ENCODE peak calls at places on chromosome 3, in six cellular contexts. One of them, this sample, is unnamed.
A peak's percentile ranks its signal among the peaks of the same experiment; 100 is the strongest.

GRCh38 chr3:157204880-157205279 is 44.9 kb upstream of the CCNL1 start:
- DNase-seq in H1: no peak
- DNase-seq in H9: no peak
- DNase-seq in neuronal stem cell: no peak
- DNase-seq in IMR-90: no peak
- DNase-seq in trophoblast cell: no peak
- DNase-seq in this sample: no peak

GRCh38 chr3:196159952-196160804 is 51.0 kb downstream of the ZDHHC19 start:
- DNase-seq in H1: no peak
- DNase-seq in H9: peak; percentile 69
- DNase-seq in neuronal stem cell: no peak
- DNase-seq in IMR-90: peak; percentile 93
- DNase-seq in trophoblast cell: peak; percentile 31
- DNase-seq in this sample: peak; percentile 46

GRCh38 chr3:134353831-134354611 is 20.2 kb downstream of the AMOTL2 start:
- DNase-seq in H1: no peak
- DNase-seq in H9: no peak
- DNase-seq in neuronal stem cell: no peak
- DNase-seq in IMR-90: no peak
- DNase-seq in trophoblast cell: no peak
- DNase-seq in this sample: no peak

GRCh38 chr3:187992609-187993008 is 161.3 kb upstream of the LPP start:
- DNase-seq in H1: no peak
- DNase-seq in H9: no peak
- DNase-seq in neuronal stem cell: no peak
- DNase-seq in IMR-90: no peak
- DNase-seq in trophoblast cell: no peak
- DNase-seq in this sample: no peak

GRCh38 chr3:195180490-195181106 is 90.4 kb downstream of the XXYLT1 start:
- DNase-seq in H1: no peak
- DNase-seq in H9: no peak
- DNase-seq in neuronal stem cell: no peak
- DNase-seq in IMR-90: no peak
- DNase-seq in trophoblast cell: no peak
- DNase-seq in this sample: peak; percentile 44

GRCh38 chr3:51715231-51716058 is 8.6 kb downstream of the GRM2 start:
- DNase-seq in H1: no peak
- DNase-seq in H9: no peak
- DNase-seq in neuronal stem cell: no peak
- DNase-seq in IMR-90: no peak
- DNase-seq in trophoblast cell: no peak
- DNase-seq in this sample: no peak

GRCh38 chr3:193590088-193590856 is 2.7 kb upstream of the OPA1 start:
- DNase-seq in H1: no peak
- DNase-seq in H9: no peak
- DNase-seq in neuronal stem cell: no peak
- DNase-seq in IMR-90: peak; percentile 65
- DNase-seq in trophoblast cell: no peak
- DNase-seq in this sample: peak; percentile 84

GRCh38 chr3:105791919-105792786 is 76.7 kb downstream of the CBLB start:
- DNase-seq in H1: no peak
- DNase-seq in H9: no peak
- DNase-seq in neuronal stem cell: no peak
- DNase-seq in IMR-90: peak; percentile 96
- DNase-seq in trophoblast cell: peak; percentile 64
- DNase-seq in this sample: peak; percentile 99

GRCh38 chr3:129316121-129317013 is 37.7 kb downstream of the HMCES start:
- DNase-seq in H1: no peak
- DNase-seq in H9: peak; percentile 81
- DNase-seq in neuronal stem cell: peak; percentile 90
- DNase-seq in IMR-90: peak; percentile 76
- DNase-seq in trophoblast cell: peak; percentile 90
- DNase-seq in this sample: peak; percentile 88

GRCh38 chr3:156478931-156479330 is 76.0 kb downstream of the SSR3 start:
- DNase-seq in H1: no peak
- DNase-seq in H9: no peak
- DNase-seq in neuronal stem cell: no peak
- DNase-seq in IMR-90: no peak
- DNase-seq in trophoblast cell: no peak
- DNase-seq in this sample: no peak

DNA sequence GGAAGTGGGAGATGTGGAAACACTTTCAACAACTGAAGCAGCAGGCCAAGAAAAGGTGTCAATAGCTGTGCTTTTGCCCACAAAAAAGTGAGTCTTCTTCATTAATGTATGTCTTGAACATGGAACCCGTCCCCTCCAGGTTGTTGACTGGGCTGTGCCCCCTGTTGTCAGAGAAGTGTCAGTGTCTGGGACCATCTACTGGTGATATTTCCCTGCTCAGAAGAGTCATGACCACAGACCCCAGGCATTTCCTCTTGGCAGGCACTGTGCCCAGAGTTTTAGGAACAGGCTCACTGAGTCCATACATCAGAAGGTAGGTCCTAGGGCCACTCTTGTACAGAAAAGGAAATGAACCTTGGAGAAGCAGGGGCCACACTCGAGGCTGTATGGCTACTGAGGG is 54.8 kb upstream of the LARS2 start:
- DNase-seq in H1: no peak
- DNase-seq in H9: no peak
- DNase-seq in neuronal stem cell: no peak
- DNase-seq in IMR-90: peak; percentile 20
- DNase-seq in trophoblast cell: no peak
- DNase-seq in this sample: no peak
- H2BK5ac ChIP-seq in H1: no peak overlapping the region
- H2BK5ac ChIP-seq in H9: no peak overlapping the region
- H2BK5ac ChIP-seq in neuronal stem cell: no peak overlapping the region
- H2BK5ac ChIP-seq in IMR-90: no peak overlapping the region
- H2BK5ac ChIP-seq in trophoblast cell: no peak overlapping the region
- H2BK5ac ChIP-seq in this sample: no peak overlapping the region

GRCh38 chr3:32570426-32571191 is at the start of gene DYNC1LI1:
- DNase-seq in H1: peak; percentile 74
- DNase-seq in H9: peak; percentile 96
- DNase-seq in neuronal stem cell: peak; percentile 94
- DNase-seq in IMR-90: peak; percentile 87
- DNase-seq in trophoblast cell: peak; percentile 95
- DNase-seq in this sample: peak; percentile 91
- H4K8ac ChIP-seq in H1: peak within 1 kb of the TSS; percentile 94
- H4K8ac ChIP-seq in H9: no peak within 1 kb of the TSS
- H4K8ac ChIP-seq in neuronal stem cell: peak within 1 kb of the TSS; percentile 99
- H4K8ac ChIP-seq in IMR-90: peak within 1 kb of the TSS; percentile 99
- H4K8ac ChIP-seq in trophoblast cell: peak within 1 kb of the TSS; percentile 92
- H4K8ac ChIP-seq in this sample: peak within 1 kb of the TSS; percentile 100

GRCh38 chr3:44647771-44648170 is 761 bp upstream of the ZNF35 start:
- DNase-seq in H1: no peak
- DNase-seq in H9: no peak
- DNase-seq in neuronal stem cell: no peak
- DNase-seq in IMR-90: no peak
- DNase-seq in trophoblast cell: no peak
- DNase-seq in this sample: no peak

GRCh38 chr3:44648564-44649229 is at the start of gene ZNF35:
- DNase-seq in H1: peak; percentile 77
- DNase-seq in H9: peak; percentile 92
- DNase-seq in neuronal stem cell: peak; percentile 85
- DNase-seq in IMR-90: peak; percentile 92
- DNase-seq in trophoblast cell: peak; percentile 14
- DNase-seq in this sample: peak; percentile 91

GRCh38 chr3:44642337-44642736 is 6.2 kb upstream of the ZNF35 start:
- DNase-seq in H1: no peak
- DNase-seq in H9: no peak
- DNase-seq in neuronal stem cell: no peak
- DNase-seq in IMR-90: no peak
- DNase-seq in trophoblast cell: no peak
- DNase-seq in this sample: no peak

GRCh38 chr3:44643024-44643423 is 5.5 kb upstream of the ZNF35 start:
- DNase-seq in H1: no peak
- DNase-seq in H9: no peak
- DNase-seq in neuronal stem cell: no peak
- DNase-seq in IMR-90: no peak
- DNase-seq in trophoblast cell: no peak
- DNase-seq in this sample: no peak
- H3K9me3 ChIP-seq in H1: peaks cover 42% of the 10 kb centered on the region
- H3K9me3 ChIP-seq in H9: peaks cover 27% of the 10 kb centered on the region
- H3K9me3 ChIP-seq in neuronal stem cell: peaks cover 28% of the 10 kb centered on the region
- H3K9me3 ChIP-seq in IMR-90: peaks cover 38% of the 10 kb centered on the region
- H3K9me3 ChIP-seq in trophoblast cell: no peaks in the 10 kb centered on the region
- H3K9me3 ChIP-seq in this sample: peaks cover 64% of the 10 kb centered on the region

DNA sequence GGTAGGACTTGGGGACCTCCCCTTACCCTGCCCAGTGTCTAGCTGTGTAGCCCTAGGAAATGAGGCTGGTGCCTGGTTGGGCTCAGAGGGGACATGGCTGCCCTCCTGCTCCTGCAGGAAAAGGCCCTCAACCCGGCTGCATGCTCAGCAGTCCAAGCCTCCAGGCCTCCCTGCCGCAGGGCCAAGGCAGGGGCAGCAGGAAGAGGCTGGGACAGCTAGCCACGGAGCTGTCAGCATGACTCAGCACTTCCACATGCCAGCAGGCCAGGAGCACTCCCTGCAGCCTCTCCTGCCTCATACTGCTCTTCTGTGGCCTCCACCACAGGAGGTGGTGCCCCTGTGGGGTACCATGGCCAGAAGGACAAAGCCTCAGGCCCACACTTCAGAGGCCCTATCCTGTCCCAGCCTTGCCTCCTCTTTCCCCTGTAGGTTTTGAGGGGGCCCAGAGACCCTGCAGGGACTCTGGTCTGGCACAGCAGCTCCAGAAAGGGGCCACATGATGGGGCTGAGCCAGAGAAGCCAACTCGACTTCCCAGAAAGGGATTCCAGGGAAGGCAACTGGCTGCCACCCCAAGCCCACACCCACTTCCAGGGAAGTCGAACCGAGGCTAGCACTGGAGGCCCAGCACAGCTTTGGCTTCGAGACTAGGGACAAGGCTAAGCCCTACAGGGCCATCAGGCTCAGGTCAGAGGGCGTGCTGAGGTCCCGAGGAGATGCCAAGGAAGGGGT is 19.5 kb downstream of the TKT start:
- DNase-seq in H1: no peak
- DNase-seq in H9: peak; percentile 66
- DNase-seq in neuronal stem cell: no peak
- DNase-seq in IMR-90: peak; percentile 93
- DNase-seq in trophoblast cell: peak; percentile 85
- DNase-seq in this sample: peak; percentile 91
- H2BK5ac ChIP-seq in H1: peak overlapping the region; percentile 93
- H2BK5ac ChIP-seq in H9: no peak overlapping the region
- H2BK5ac ChIP-seq in neuronal stem cell: no peak overlapping the region
- H2BK5ac ChIP-seq in IMR-90: peak overlapping the region; percentile 99
- H2BK5ac ChIP-seq in trophoblast cell: peak overlapping the region; percentile 82
- H2BK5ac ChIP-seq in this sample: peak overlapping the region; percentile 3

DNA sequence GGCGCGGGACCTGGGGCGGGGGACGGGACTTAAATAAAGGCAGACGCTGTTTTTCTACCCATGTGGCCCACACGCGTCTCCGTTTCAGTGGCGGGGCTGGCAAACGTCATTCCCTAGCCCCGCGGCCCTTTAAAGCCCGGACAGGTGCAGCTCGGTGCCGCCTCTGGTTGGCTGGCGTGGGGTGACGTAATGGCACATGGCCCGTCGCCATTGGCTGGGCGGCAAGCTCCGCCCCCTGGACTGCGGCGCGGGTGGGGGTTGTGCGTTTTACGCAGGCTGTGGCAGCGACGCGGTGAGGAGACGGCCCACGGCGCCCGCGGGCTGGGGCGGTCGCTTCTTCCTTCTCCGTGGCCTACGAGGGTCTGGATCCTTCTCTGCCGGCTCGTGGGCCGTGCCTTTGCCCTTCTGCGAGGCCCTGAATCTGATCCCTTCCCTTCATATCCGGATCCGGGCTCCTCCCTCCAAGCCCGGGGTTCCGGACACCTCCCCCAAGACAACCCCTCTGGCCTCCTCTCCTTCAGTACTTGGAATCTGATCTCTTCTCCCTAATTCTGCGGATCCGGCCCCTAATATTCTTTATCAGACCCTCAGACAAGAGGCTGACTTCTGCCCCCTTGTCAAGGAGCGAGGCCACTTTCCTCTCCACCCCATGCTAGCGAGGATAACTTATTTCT is at the start of gene CRELD1:
- DNase-seq in H1: no peak
- DNase-seq in H9: peak; percentile 95
- DNase-seq in neuronal stem cell: peak; percentile 87
- DNase-seq in IMR-90: peak; percentile 86
- DNase-seq in trophoblast cell: peak; percentile 96
- DNase-seq in this sample: peak; percentile 91
- H4K8ac ChIP-seq in H1: peak within 1 kb of the TSS; percentile 99
- H4K8ac ChIP-seq in H9: no peak within 1 kb of the TSS
- H4K8ac ChIP-seq in neuronal stem cell: peak within 1 kb of the TSS; percentile 9
- H4K8ac ChIP-seq in IMR-90: peak within 1 kb of the TSS; percentile 74
- H4K8ac ChIP-seq in trophoblast cell: peak within 1 kb of the TSS; percentile 80
- H4K8ac ChIP-seq in this sample: peak within 1 kb of the TSS; percentile 91

GRCh38 chr3:81741214-81741613 is 20.2 kb downstream of the GBE1 start:
- DNase-seq in H1: no peak
- DNase-seq in H9: no peak
- DNase-seq in neuronal stem cell: no peak
- DNase-seq in IMR-90: peak; percentile 73
- DNase-seq in trophoblast cell: no peak
- DNase-seq in this sample: peak; percentile 63

GRCh38 chr3:81742581-81742980 is 18.9 kb downstream of the GBE1 start:
- DNase-seq in H1: no peak
- DNase-seq in H9: no peak
- DNase-seq in neuronal stem cell: no peak
- DNase-seq in IMR-90: no peak
- DNase-seq in trophoblast cell: peak; percentile 95
- DNase-seq in this sample: no peak

GRCh38 chr3:81744366-81744765 is 17.1 kb downstream of the GBE1 start:
- DNase-seq in H1: no peak
- DNase-seq in H9: no peak
- DNase-seq in neuronal stem cell: no peak
- DNase-seq in IMR-90: peak; percentile 95
- DNase-seq in trophoblast cell: peak; percentile 90
- DNase-seq in this sample: peak; percentile 93

GRCh38 chr3:81740731-81741130 is 20.7 kb downstream of the GBE1 start:
- DNase-seq in H1: no peak
- DNase-seq in H9: no peak
- DNase-seq in neuronal stem cell: no peak
- DNase-seq in IMR-90: no peak
- DNase-seq in trophoblast cell: no peak
- DNase-seq in this sample: no peak

GRCh38 chr3:81743096-81744025 is 18.1 kb downstream of the GBE1 start:
- DNase-seq in H1: no peak
- DNase-seq in H9: no peak
- DNase-seq in neuronal stem cell: no peak
- DNase-seq in IMR-90: peak; percentile 98
- DNase-seq in trophoblast cell: peak; percentile 93
- DNase-seq in this sample: peak; percentile 96
- H3K9me3 ChIP-seq in H1: no peaks in the 10 kb centered on the region
- H3K9me3 ChIP-seq in H9: no peaks in the 10 kb centered on the region
- H3K9me3 ChIP-seq in neuronal stem cell: no peaks in the 10 kb centered on the region
- H3K9me3 ChIP-seq in IMR-90: no peaks in the 10 kb centered on the region
- H3K9me3 ChIP-seq in trophoblast cell: no peaks in the 10 kb centered on the region
- H3K9me3 ChIP-seq in this sample: no peaks in the 10 kb centered on the region

GRCh38 chr3:72624656-72625055 is 223.6 kb downstream of the SHQ1 start:
- DNase-seq in H1: no peak
- DNase-seq in H9: no peak
- DNase-seq in neuronal stem cell: no peak
- DNase-seq in IMR-90: no peak
- DNase-seq in trophoblast cell: no peak
- DNase-seq in this sample: no peak
- H2BK5ac ChIP-seq in H1: no peak overlapping the region
- H2BK5ac ChIP-seq in H9: no peak overlapping the region
- H2BK5ac ChIP-seq in neuronal stem cell: no peak overlapping the region
- H2BK5ac ChIP-seq in IMR-90: no peak overlapping the region
- H2BK5ac ChIP-seq in trophoblast cell: no peak overlapping the region
- H2BK5ac ChIP-seq in this sample: no peak overlapping the region

GRCh38 chr3:177195941-177196472 is 1.3 kb downstream of the TBL1XR1 start:
- DNase-seq in H1: no peak
- DNase-seq in H9: no peak
- DNase-seq in neuronal stem cell: peak; percentile 20
- DNase-seq in IMR-90: no peak
- DNase-seq in trophoblast cell: peak; percentile 46
- DNase-seq in this sample: peak; percentile 19
- H4K8ac ChIP-seq in H1: peak overlapping the region; percentile 95
- H4K8ac ChIP-seq in H9: no peak overlapping the region
- H4K8ac ChIP-seq in neuronal stem cell: no peak overlapping the region
- H4K8ac ChIP-seq in IMR-90: peak overlapping the region; percentile 85
- H4K8ac ChIP-seq in trophoblast cell: peak overlapping the region; percentile 80
- H4K8ac ChIP-seq in this sample: peak overlapping the region; percentile 93

GRCh38 chr3:34444137-34444536 is 645.7 kb downstream of the PDCD6IP start:
- DNase-seq in H1: no peak
- DNase-seq in H9: no peak
- DNase-seq in neuronal stem cell: no peak
- DNase-seq in IMR-90: no peak
- DNase-seq in trophoblast cell: no peak
- DNase-seq in this sample: no peak
- H3K9me3 ChIP-seq in H1: peaks cover 2% of the 10 kb centered on the region
- H3K9me3 ChIP-seq in H9: no peaks in the 10 kb centered on the region
- H3K9me3 ChIP-seq in neuronal stem cell: peaks cover 2% of the 10 kb centered on the region
- H3K9me3 ChIP-seq in IMR-90: peaks cover 2% of the 10 kb centered on the region
- H3K9me3 ChIP-seq in trophoblast cell: no peaks in the 10 kb centered on the region
- H3K9me3 ChIP-seq in this sample: peaks cover 49% of the 10 kb centered on the region